ENCODE peak calls at places on chromosomes 7 and 10, in ten cellular contexts. One of them, this sample, is unnamed.

GRCh38 chr10:127006453-127006852 is 101.2 kb downstream of the DOCK1 start:
- DNase-seq in Calu3: no peak
- DNase-seq in H7: no peak
- DNase-seq in Kasumi-1: no peak
- DNase-seq in activated T-cell treated with anti-CD3 and anti-CD28 coated beads, Interleukin-2, amount 50 U/mL, for 48 hours: no peak
- DNase-seq in stimulated activated CD4-positive, alpha-beta T cell treated with anti-CD3 and anti-CD28 coated beads, Interleukin-1b, Interleukin-23, amount 100 ng/mL, for 1 hour: no peak
- DNase-seq in left colon: no peak
- DNase-seq in NCI-H1436: no peak
- DNase-seq in NCI-H460: no peak
- DNase-seq in NCI-H2029: no peak
- DNase-seq in this sample: no peak

GRCh38 chr10:100847440-100847839 is 65.3 kb upstream of the SLF2 start:
- DNase-seq in Calu3: no peak
- DNase-seq in left colon: no peak
- DNase-seq in NCI-H2029: no peak
- DNase-seq in Kasumi-1: no peak
- DNase-seq in NCI-H460: no peak
- DNase-seq in NCI-H1436: no peak
- DNase-seq in activated T-cell treated with anti-CD3 and anti-CD28 coated beads, Interleukin-2, amount 50 U/mL, for 48 hours: peak
- DNase-seq in H7: no peak
- DNase-seq in stimulated activated CD4-positive, alpha-beta T cell treated with anti-CD3 and anti-CD28 coated beads, Interleukin-1b, Interleukin-23, amount 100 ng/mL, for 1 hour: no peak
- DNase-seq in this sample: no peak

GRCh38 chr10:106078796-106079576 is 1085.5 kb downstream of the SORCS1 start:
- DNase-seq in left colon: no peak
- DNase-seq in Calu3: no peak
- DNase-seq in stimulated activated CD4-positive, alpha-beta T cell treated with anti-CD3 and anti-CD28 coated beads, Interleukin-1b, Interleukin-23, amount 100 ng/mL, for 1 hour: no peak
- DNase-seq in Kasumi-1: no peak
- DNase-seq in NCI-H460: peak
- DNase-seq in NCI-H2029: no peak
- DNase-seq in H7: peak
- DNase-seq in NCI-H1436: no peak
- DNase-seq in activated T-cell treated with anti-CD3 and anti-CD28 coated beads, Interleukin-2, amount 50 U/mL, for 48 hours: no peak
- DNase-seq in this sample: no peak

GRCh38 chr10:30705086-30705624 is 75.6 kb upstream of the LYZL2 start:
- DNase-seq in H7: no peak
- DNase-seq in NCI-H460: no peak
- DNase-seq in activated T-cell treated with anti-CD3 and anti-CD28 coated beads, Interleukin-2, amount 50 U/mL, for 48 hours: peak
- DNase-seq in Kasumi-1: no peak
- DNase-seq in NCI-H2029: no peak
- DNase-seq in left colon: no peak
- DNase-seq in stimulated activated CD4-positive, alpha-beta T cell treated with anti-CD3 and anti-CD28 coated beads, Interleukin-1b, Interleukin-23, amount 100 ng/mL, for 1 hour: no peak
- DNase-seq in Calu3: no peak
- DNase-seq in NCI-H1436: peak
- DNase-seq in this sample: no peak

GRCh38 chr7:148397985-148398384 is 192.6 kb upstream of the C7orf33 start:
- DNase-seq in Calu3: no peak
- DNase-seq in left colon: no peak
- DNase-seq in Kasumi-1: no peak
- DNase-seq in activated T-cell treated with anti-CD3 and anti-CD28 coated beads, Interleukin-2, amount 50 U/mL, for 48 hours: no peak
- DNase-seq in NCI-H2029: no peak
- DNase-seq in NCI-H1436: no peak
- DNase-seq in stimulated activated CD4-positive, alpha-beta T cell treated with anti-CD3 and anti-CD28 coated beads, Interleukin-1b, Interleukin-23, amount 100 ng/mL, for 1 hour: no peak
- DNase-seq in H7: no peak
- DNase-seq in NCI-H460: no peak
- DNase-seq in this sample: no peak

GRCh38 chr10:114603943-114604342 is 54.1 kb downstream of the ABLIM1 start:
- DNase-seq in NCI-H2029: no peak
- DNase-seq in Kasumi-1: no peak
- DNase-seq in Calu3: no peak
- DNase-seq in NCI-H1436: no peak
- DNase-seq in left colon: peak
- DNase-seq in stimulated activated CD4-positive, alpha-beta T cell treated with anti-CD3 and anti-CD28 coated beads, Interleukin-1b, Interleukin-23, amount 100 ng/mL, for 1 hour: no peak
- DNase-seq in NCI-H460: peak
- DNase-seq in H7: no peak
- DNase-seq in activated T-cell treated with anti-CD3 and anti-CD28 coated beads, Interleukin-2, amount 50 U/mL, for 48 hours: no peak
- DNase-seq in this sample: peak

GRCh38 chr10:118033905-118034304 is 12.8 kb downstream of the RAB11FIP2 start:
- DNase-seq in H7: no peak
- DNase-seq in NCI-H1436: no peak
- DNase-seq in Kasumi-1: no peak
- DNase-seq in NCI-H460: no peak
- DNase-seq in left colon: no peak
- DNase-seq in stimulated activated CD4-positive, alpha-beta T cell treated with anti-CD3 and anti-CD28 coated beads, Interleukin-1b, Interleukin-23, amount 100 ng/mL, for 1 hour: no peak
- DNase-seq in NCI-H2029: no peak
- DNase-seq in Calu3: no peak
- DNase-seq in activated T-cell treated with anti-CD3 and anti-CD28 coated beads, Interleukin-2, amount 50 U/mL, for 48 hours: no peak
- DNase-seq in this sample: no peak

GRCh38 chr10:71090801-71091200 is 121.6 kb upstream of the UNC5B start:
- DNase-seq in NCI-H2029: no peak
- DNase-seq in activated T-cell treated with anti-CD3 and anti-CD28 coated beads, Interleukin-2, amount 50 U/mL, for 48 hours: peak
- DNase-seq in Kasumi-1: no peak
- DNase-seq in NCI-H460: no peak
- DNase-seq in H7: no peak
- DNase-seq in stimulated activated CD4-positive, alpha-beta T cell treated with anti-CD3 and anti-CD28 coated beads, Interleukin-1b, Interleukin-23, amount 100 ng/mL, for 1 hour: no peak
- DNase-seq in Calu3: no peak
- DNase-seq in NCI-H1436: no peak
- DNase-seq in left colon: no peak
- DNase-seq in this sample: no peak